ENCODE peak calls at places on chromosomes 5 and 9, in four cellular contexts. Y, F, C and S are unnamed samples.

GRCh38 chr5:4941957-4942830 is 197.9 kb upstream of the ADAMTS16 start:
- DNase-seq in F (no peak), Y (no peak), C (peak; percentile 24), S (no peak)

GRCh38 chr5:172163346-172163745 is 24.7 kb downstream of the STK10 start:
- DNase-seq in Y (no peak), F (no peak), C (no peak), S (peak; percentile 57)

GRCh38 chr9:88197781-88198345 is 59.6 kb upstream of the SPATA31C2 start:
- DNase-seq in F (no peak), Y (no peak), C (no peak), S (peak; percentile 32)

GRCh38 chr5:159905496-159905895 is 10.8 kb upstream of the ADRA1B start:
- DNase-seq in F (no peak), Y (no peak), C (no peak), S (peak; percentile 84)

GRCh38 chr9:14326264-14326826 is 12.4 kb upstream of the NFIB start:
- DNase-seq in C (no peak), Y (no peak), F (no peak), S (peak; percentile 87)

GRCh38 chr5:72507360-72508238 is at the start of gene ZNF366:
- DNase-seq in Y (no peak), C (no peak), F (no peak), S (no peak)

GRCh38 chr9:818958-819357 is 22.5 kb upstream of the DMRT1 start:
- DNase-seq in C (no peak), Y (no peak), F (no peak), S (no peak)

GRCh38 chr5:168353216-168353957 is 61.9 kb downstream of the WWC1 start:
- DNase-seq in C (no peak), Y (no peak), F (no peak), S (peak; percentile 55)

GRCh38 chr9:123196124-123196523 is 72.3 kb downstream of the STRBP start:
- DNase-seq in F (no peak), C (no peak), Y (no peak), S (no peak)

GRCh38 chr9:76188905-76189304 is 205.3 kb downstream of the RFK start:
- DNase-seq in Y (no peak), C (no peak), F (no peak), S (no peak)

GRCh38 chr9:113585555-113585954 is 122.0 kb downstream of the RGS3 start:
- DNase-seq in F (no peak), Y (no peak), C (no peak), S (no peak)

GRCh38 chr5:171965740-171966139 is 40.7 kb downstream of the FBXW11 start:
- DNase-seq in C (no peak), F (no peak), Y (no peak), S (no peak)

GRCh38 chr5:62093411-62093810 is 212.6 kb upstream of the KIF2A start:
- DNase-seq in C (no peak), F (no peak), Y (no peak), S (no peak)
- H3K4me3 ChIP-seq in C (no peak overlapping the region), F (no peak overlapping the region), Y (no peak overlapping the region), S (peak overlapping the region; percentile 13)

GRCh38 chr5:56525117-56525516 is 290.2 kb upstream of the MAP3K1 start:
- DNase-seq in Y (no peak), F (no peak), C (no peak), S (peak; percentile 34)
- H3K4me3 ChIP-seq in Y (no peak overlapping the region), F (no peak overlapping the region), C (no peak overlapping the region), S (no peak overlapping the region)

DNA sequence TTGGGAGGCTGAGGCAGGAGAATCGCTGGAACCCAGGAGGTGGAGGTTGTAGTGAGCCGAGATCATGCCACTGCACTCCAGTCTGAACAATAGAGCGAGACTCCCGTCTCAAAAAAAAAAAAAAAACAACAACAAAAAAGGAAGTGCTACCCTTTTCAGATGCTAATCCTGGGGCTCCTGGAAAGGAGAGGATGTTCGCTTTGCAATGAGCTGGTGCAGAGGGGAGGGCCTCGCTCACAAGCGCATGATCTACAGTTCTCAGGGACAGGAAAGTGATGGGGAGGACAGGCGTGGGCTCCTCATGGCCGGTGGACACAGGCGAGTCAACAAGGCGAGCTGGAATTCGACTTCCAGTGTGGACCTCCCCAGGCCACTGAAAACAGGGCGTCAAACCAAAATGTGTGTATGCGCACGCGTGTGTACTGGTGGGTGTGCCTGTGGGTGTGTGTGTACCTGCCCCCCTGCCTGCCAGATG is 54.2 kb downstream of the USP20 start:
- DNase-seq in Y (no peak), F (peak; percentile 31), C (no peak), S (no peak)
- H3K4me3 ChIP-seq in Y (no peak overlapping the region), F (peak overlapping the region; percentile 73), C (no peak overlapping the region), S (no peak overlapping the region)

GRCh38 chr9:36276254-36276653 is 18.0 kb upstream of the GNE start:
- DNase-seq in Y (no peak), F (no peak), C (no peak), S (no peak)
- H3K4me3 ChIP-seq in Y (no peak overlapping the region), F (no peak overlapping the region), C (no peak overlapping the region), S (peak overlapping the region; percentile 0)

GRCh38 chr5:39422036-39422606 is 2.7 kb downstream of the DAB2 start:
- DNase-seq in Y (no peak), C (no peak), F (no peak), S (no peak)
- H3K4me3 ChIP-seq in Y (peak overlapping the region; percentile 58), C (no peak overlapping the region), F (no peak overlapping the region), S (peak overlapping the region; percentile 70)